ENCODE peak calls at places on chromosome 12, in ten cellular contexts. One of them, this sample, is unnamed.

GRCh38 chr12:47021298-47021697 is 58.1 kb upstream of the PCED1B start:
- DNase-seq in IMR-90: peak; percentile 95
- DNase-seq in GM20000: peak; percentile 45
- DNase-seq in pancreas: no peak
- DNase-seq in MCF 10A: peak; percentile 86
- DNase-seq in HFFc6: peak; percentile 97
- DNase-seq in brain microvascular endothelial cell: peak; percentile 90
- DNase-seq in T-helper 2 cell: peak; percentile 16
- DNase-seq in ELR: peak; percentile 98
- DNase-seq in hypothalamus: no peak
- DNase-seq in this sample: peak; percentile 5

GRCh38 chr12:120640840-120641833 is 711 bp downstream of the CABP1 start:
- DNase-seq in HFFc6: peak; percentile 9
- DNase-seq in IMR-90: peak; percentile 46
- DNase-seq in GM20000: peak; percentile 75
- DNase-seq in hypothalamus: no peak
- DNase-seq in MCF 10A: peak; percentile 31
- DNase-seq in brain microvascular endothelial cell: peak; percentile 29
- DNase-seq in T-helper 2 cell: peak; percentile 22
- DNase-seq in pancreas: peak; percentile 49
- DNase-seq in ELR: peak; percentile 61
- DNase-seq in this sample: peak; percentile 26

GRCh38 chr12:88401153-88401552 is 179.1 kb downstream of the KITLG start:
- DNase-seq in HFFc6: no peak
- DNase-seq in brain microvascular endothelial cell: peak; percentile 48
- DNase-seq in T-helper 2 cell: no peak
- DNase-seq in pancreas: no peak
- DNase-seq in MCF 10A: peak; percentile 53
- DNase-seq in hypothalamus: no peak
- DNase-seq in GM20000: no peak
- DNase-seq in ELR: peak; percentile 50
- DNase-seq in IMR-90: peak; percentile 58
- DNase-seq in this sample: no peak

GRCh38 chr12:19485240-19485639 is 45.9 kb downstream of the AEBP2 start:
- DNase-seq in MCF 10A: peak; percentile 65
- DNase-seq in pancreas: no peak
- DNase-seq in IMR-90: no peak
- DNase-seq in HFFc6: no peak
- DNase-seq in ELR: no peak
- DNase-seq in brain microvascular endothelial cell: no peak
- DNase-seq in T-helper 2 cell: no peak
- DNase-seq in hypothalamus: no peak
- DNase-seq in GM20000: no peak
- DNase-seq in this sample: no peak

GRCh38 chr12:41277019-41277770 is 89.1 kb downstream of the PDZRN4 start:
- DNase-seq in T-helper 2 cell: no peak
- DNase-seq in GM20000: peak; percentile 29
- DNase-seq in pancreas: no peak
- DNase-seq in IMR-90: peak; percentile 52
- DNase-seq in brain microvascular endothelial cell: peak; percentile 11
- DNase-seq in MCF 10A: peak; percentile 52
- DNase-seq in hypothalamus: peak; percentile 13
- DNase-seq in ELR: peak; percentile 57
- DNase-seq in HFFc6: peak; percentile 36
- DNase-seq in this sample: no peak

GRCh38 chr12:12505544-12506501 is 56.8 kb downstream of the DUSP16 start:
- DNase-seq in ELR: peak; percentile 54
- DNase-seq in hypothalamus: no peak
- DNase-seq in pancreas: no peak
- DNase-seq in IMR-90: peak; percentile 65
- DNase-seq in brain microvascular endothelial cell: peak; percentile 24
- DNase-seq in GM20000: peak; percentile 76
- DNase-seq in HFFc6: peak; percentile 73
- DNase-seq in T-helper 2 cell: no peak
- DNase-seq in MCF 10A: no peak
- DNase-seq in this sample: peak; percentile 50

GRCh38 chr12:105214141-105214540 is 21.8 kb downstream of the APPL2 start:
- DNase-seq in HFFc6: peak; percentile 42
- DNase-seq in hypothalamus: no peak
- DNase-seq in IMR-90: peak; percentile 40
- DNase-seq in T-helper 2 cell: no peak
- DNase-seq in ELR: peak; percentile 35
- DNase-seq in pancreas: no peak
- DNase-seq in brain microvascular endothelial cell: no peak
- DNase-seq in MCF 10A: peak; percentile 59
- DNase-seq in GM20000: no peak
- DNase-seq in this sample: no peak

GRCh38 chr12:112413846-112414625 is 4.6 kb upstream of the RPL6 start:
- DNase-seq in GM20000: no peak
- DNase-seq in pancreas: no peak
- DNase-seq in hypothalamus: no peak
- DNase-seq in brain microvascular endothelial cell: no peak
- DNase-seq in HFFc6: no peak
- DNase-seq in IMR-90: no peak
- DNase-seq in T-helper 2 cell: no peak
- DNase-seq in MCF 10A: no peak
- DNase-seq in ELR: no peak
- DNase-seq in this sample: no peak

GRCh38 chr12:70741266-70741665 is 104.0 kb upstream of the PTPRB start:
- DNase-seq in IMR-90: no peak
- DNase-seq in GM20000: no peak
- DNase-seq in pancreas: no peak
- DNase-seq in ELR: no peak
- DNase-seq in HFFc6: no peak
- DNase-seq in brain microvascular endothelial cell: no peak
- DNase-seq in MCF 10A: no peak
- DNase-seq in T-helper 2 cell: no peak
- DNase-seq in hypothalamus: no peak
- DNase-seq in this sample: no peak

GRCh38 chr12:119686776-119687175 is 18.8 kb downstream of the PRKAB1 start:
- DNase-seq in T-helper 2 cell: no peak
- DNase-seq in pancreas: no peak
- DNase-seq in GM20000: no peak
- DNase-seq in brain microvascular endothelial cell: no peak
- DNase-seq in IMR-90: no peak
- DNase-seq in ELR: no peak
- DNase-seq in hypothalamus: no peak
- DNase-seq in MCF 10A: no peak
- DNase-seq in HFFc6: no peak
- DNase-seq in this sample: no peak

GRCh38 chr12:64083285-64084210 is 138.5 kb downstream of the KICS2 start:
- DNase-seq in ELR: peak; percentile 43
- DNase-seq in IMR-90: peak; percentile 95
- DNase-seq in GM20000: no peak
- DNase-seq in T-helper 2 cell: no peak
- DNase-seq in HFFc6: peak; percentile 86
- DNase-seq in MCF 10A: peak; percentile 86
- DNase-seq in pancreas: peak; percentile 86
- DNase-seq in brain microvascular endothelial cell: peak; percentile 60
- DNase-seq in hypothalamus: peak; percentile 67
- DNase-seq in this sample: no peak

GRCh38 chr12:53806689-53807088 is 54.9 kb upstream of the CISTR start:
- DNase-seq in pancreas: no peak
- DNase-seq in hypothalamus: no peak
- DNase-seq in HFFc6: peak; percentile 10
- DNase-seq in brain microvascular endothelial cell: peak; percentile 49
- DNase-seq in ELR: peak; percentile 72
- DNase-seq in GM20000: no peak
- DNase-seq in MCF 10A: peak; percentile 65
- DNase-seq in IMR-90: peak; percentile 85
- DNase-seq in T-helper 2 cell: no peak
- DNase-seq in this sample: no peak

GRCh38 chr12:131882804-131883520 is 11.5 kb upstream of the ULK1 start:
- DNase-seq in ELR: peak; percentile 45
- DNase-seq in GM20000: no peak
- DNase-seq in pancreas: no peak
- DNase-seq in hypothalamus: no peak
- DNase-seq in brain microvascular endothelial cell: no peak
- DNase-seq in MCF 10A: no peak
- DNase-seq in IMR-90: no peak
- DNase-seq in HFFc6: no peak
- DNase-seq in T-helper 2 cell: no peak
- DNase-seq in this sample: no peak

GRCh38 chr12:57370084-57370483 is 60.8 kb downstream of the R3HDM2 start:
- DNase-seq in GM20000: no peak
- DNase-seq in MCF 10A: no peak
- DNase-seq in T-helper 2 cell: no peak
- DNase-seq in pancreas: no peak
- DNase-seq in brain microvascular endothelial cell: no peak
- DNase-seq in ELR: no peak
- DNase-seq in HFFc6: no peak
- DNase-seq in IMR-90: no peak
- DNase-seq in hypothalamus: no peak
- DNase-seq in this sample: no peak

GRCh38 chr12:16019131-16019530 is 108.0 kb downstream of the DERA start:
- DNase-seq in HFFc6: no peak
- DNase-seq in IMR-90: peak; percentile 1
- DNase-seq in ELR: no peak
- DNase-seq in MCF 10A: no peak
- DNase-seq in GM20000: no peak
- DNase-seq in pancreas: no peak
- DNase-seq in brain microvascular endothelial cell: no peak
- DNase-seq in T-helper 2 cell: no peak
- DNase-seq in hypothalamus: no peak
- DNase-seq in this sample: no peak

GRCh38 chr12:64682572-64683277 is 72.4 kb downstream of the RASSF3 start:
- DNase-seq in MCF 10A: peak; percentile 39
- DNase-seq in T-helper 2 cell: no peak
- DNase-seq in ELR: no peak
- DNase-seq in HFFc6: no peak
- DNase-seq in IMR-90: peak; percentile 93
- DNase-seq in pancreas: no peak
- DNase-seq in hypothalamus: no peak
- DNase-seq in GM20000: no peak
- DNase-seq in brain microvascular endothelial cell: peak; percentile 39
- DNase-seq in this sample: no peak

GRCh38 chr12:52925717-52926595 is 21.1 kb upstream of the KRT8 start:
- DNase-seq in HFFc6: no peak
- DNase-seq in brain microvascular endothelial cell: no peak
- DNase-seq in ELR: peak; percentile 27
- DNase-seq in IMR-90: no peak
- DNase-seq in GM20000: no peak
- DNase-seq in MCF 10A: no peak
- DNase-seq in hypothalamus: no peak
- DNase-seq in pancreas: peak; percentile 86
- DNase-seq in T-helper 2 cell: no peak
- DNase-seq in this sample: no peak

GRCh38 chr12:65937181-65937641 is 112.9 kb downstream of the HMGA2 start:
- DNase-seq in brain microvascular endothelial cell: no peak
- DNase-seq in HFFc6: peak; percentile 76
- DNase-seq in pancreas: no peak
- DNase-seq in MCF 10A: no peak
- DNase-seq in T-helper 2 cell: no peak
- DNase-seq in IMR-90: peak; percentile 35
- DNase-seq in ELR: peak; percentile 39
- DNase-seq in GM20000: no peak
- DNase-seq in hypothalamus: no peak
- DNase-seq in this sample: no peak

GRCh38 chr12:12498210-12498609 is 64.5 kb downstream of the DUSP16 start:
- DNase-seq in HFFc6: no peak
- DNase-seq in IMR-90: no peak
- DNase-seq in T-helper 2 cell: no peak
- DNase-seq in pancreas: no peak
- DNase-seq in GM20000: no peak
- DNase-seq in brain microvascular endothelial cell: no peak
- DNase-seq in ELR: no peak
- DNase-seq in hypothalamus: no peak
- DNase-seq in MCF 10A: no peak
- DNase-seq in this sample: no peak

GRCh38 chr12:114241973-114242434 is 163.9 kb downstream of the TBX5 start:
- DNase-seq in pancreas: no peak
- DNase-seq in HFFc6: no peak
- DNase-seq in GM20000: no peak
- DNase-seq in MCF 10A: no peak
- DNase-seq in IMR-90: no peak
- DNase-seq in T-helper 2 cell: no peak
- DNase-seq in brain microvascular endothelial cell: no peak
- DNase-seq in hypothalamus: no peak
- DNase-seq in ELR: peak; percentile 14
- DNase-seq in this sample: no peak

GRCh38 chr12:27236498-27236897 is 7.6 kb upstream of the STK38L start:
- DNase-seq in IMR-90: peak; percentile 50
- DNase-seq in T-helper 2 cell: no peak
- DNase-seq in ELR: peak; percentile 67
- DNase-seq in hypothalamus: no peak
- DNase-seq in brain microvascular endothelial cell: no peak
- DNase-seq in MCF 10A: no peak
- DNase-seq in HFFc6: peak; percentile 31
- DNase-seq in GM20000: no peak
- DNase-seq in pancreas: no peak
- DNase-seq in this sample: no peak

GRCh38 chr12:108779998-108780688 is 48.8 kb upstream of the CORO1C start:
- DNase-seq in pancreas: no peak
- DNase-seq in MCF 10A: no peak
- DNase-seq in hypothalamus: no peak
- DNase-seq in HFFc6: no peak
- DNase-seq in ELR: no peak
- DNase-seq in brain microvascular endothelial cell: no peak
- DNase-seq in GM20000: no peak
- DNase-seq in T-helper 2 cell: no peak
- DNase-seq in IMR-90: no peak
- DNase-seq in this sample: no peak

This sample was measured in GM18507.